ENCODE peak calls at places on chromosomes 2 and 18, in five cellular contexts. Z, D, G, T and A are unnamed samples.

GRCh38 chr2:237060518-237061312 is 25.0 kb upstream of the COPS8 start:
- DNase-seq in D (peak), G (peak), T (peak), Z (peak), A (no peak)

GRCh38 chr2:178828496-178828895 is 21.3 kb upstream of the TTN start:
- DNase-seq in G (no peak), D (no peak), Z (no peak), T (no peak), A (no peak)

GRCh38 chr18:45785015-45785597 is 40.4 kb upstream of the SIGLEC15 start:
- DNase-seq in Z (no peak), D (no peak), T (no peak), G (no peak), A (no peak)

GRCh38 chr2:210207929-210208328 is 17.3 kb downstream of the ACADL start:
- DNase-seq in T (no peak), G (no peak), D (no peak), Z (no peak), A (no peak)

GRCh38 chr2:217996345-217996744 is 6.5 kb downstream of the TNS1 start:
- DNase-seq in Z (no peak), D (no peak), G (no peak), T (no peak), A (no peak)

GRCh38 chr18:52617931-52618330 is 277.9 kb downstream of the DCC start:
- DNase-seq in Z (no peak), G (no peak), T (no peak), D (no peak), A (no peak)

GRCh38 chr2:145380436-145381017 is 860.6 kb upstream of the ZEB2 start:
- DNase-seq in D (no peak), G (no peak), T (no peak), Z (no peak), A (no peak)

GRCh38 chr2:68837861-68838341 is 33.3 kb downstream of the BMP10 start:
- DNase-seq in Z (no peak), T (no peak), D (no peak), G (no peak), A (no peak)

GRCh38 chr2:28702415-28702859 is 49.2 kb upstream of the PPP1CB start:
- DNase-seq in D (no peak), Z (no peak), G (no peak), T (peak), A (no peak)

GRCh38 chr18:50369672-50370071 is 5.2 kb upstream of the SKA1 start:
- DNase-seq in D (no peak), G (no peak), Z (no peak), T (no peak), A (no peak)

GRCh38 chr2:62010632-62011276 is 105.3 kb downstream of the COMMD1 start:
- DNase-seq in T (no peak), Z (no peak), D (no peak), G (no peak), A (no peak)

GRCh38 chr2:240369725-240370585 is 65.5 kb upstream of the GPC1 start:
- DNase-seq in G (no peak), Z (peak), T (peak), D (no peak), A (no peak)

GRCh38 chr2:38771632-38772031 is 6.4 kb upstream of the GEMIN6 start:
- DNase-seq in D (no peak), T (no peak), G (no peak), Z (no peak), A (no peak)

GRCh38 chr18:46793565-46793964 is 36.7 kb upstream of the ST8SIA5 start:
- DNase-seq in G (no peak), T (no peak), D (peak), Z (no peak), A (no peak)